ENCODE peak calls at places on chromosome 13, in nine cellular contexts. P is stimulated activated naive CD8-positive, alpha-beta T cell treated with anti-CD3 and anti-CD28 coated beads, Interleukin-15, Interleukin-2, amounts not matched to agents 100 U/mL and 50 U/mL, for 24 hours; X is activated naive CD4-positive, alpha-beta T cell; L is stimulated activated CD8-positive, alpha-beta memory T cell treated with anti-CD3 and anti-CD28 coated beads, Interleukin-15, amount 100 ng/mL, for 24 hours; H is IMR-90; J is SK-N-SH; T is NCI-H146; E is myocyte; Q is prostate gland. S is an unnamed sample.

GRCh38 chr13:25301347-25302113 is at the start of gene NUP58:
- DNase-seq in P (peak; percentile 94), X (peak; percentile 82), L (peak; percentile 88), H (peak; percentile 95), J (peak; percentile 92), T (peak; percentile 93), E (peak; percentile 95), Q (peak; percentile 94), S (no peak)

GRCh38 chr13:28339419-28339818 is 155.5 kb downstream of the FLT1 start:
- DNase-seq in P (no peak), X (no peak), L (no peak), H (peak; percentile 85), J (no peak), T (no peak), E (no peak), Q (no peak), S (no peak)

GRCh38 chr13:51797664-51798488 is 6.1 kb downstream of the DHRS12 start:
- DNase-seq in P (peak; percentile 57), X (no peak), L (no peak), H (peak; percentile 69), J (peak; percentile 76), T (peak; percentile 90), E (peak; percentile 46), Q (peak; percentile 75), S (peak; percentile 46)

GRCh38 chr13:31452525-31452924 is 252.8 kb downstream of the B3GLCT start:
- DNase-seq in P (no peak), X (no peak), L (no peak), H (no peak), J (no peak), T (no peak), E (no peak), Q (no peak), S (no peak)

GRCh38 chr13:102402292-102402691 is 444 bp upstream of the FGF14 start:
- DNase-seq in P (peak; percentile 46), X (no peak), L (no peak), H (peak; percentile 39), J (peak; percentile 88), T (peak; percentile 82), E (peak; percentile 3), Q (no peak), S (peak; percentile 51)

GRCh38 chr13:66617786-66618185 is 612.4 kb downstream of the PCDH9 start:
- DNase-seq in P (no peak), X (no peak), L (no peak), H (no peak), J (no peak), T (no peak), E (no peak), Q (no peak), S (no peak)

GRCh38 chr13:86792153-86792651 is 879.0 kb upstream of the SLITRK5 start:
- DNase-seq in P (no peak), X (no peak), L (no peak), H (no peak), J (peak; percentile 5), T (no peak), E (no peak), Q (no peak), S (no peak)

GRCh38 chr13:98171806-98172569 is 5.1 kb downstream of the RNF113B start:
- DNase-seq in P (no peak), X (no peak), L (no peak), H (peak; percentile 32), J (peak; percentile 79), T (peak; percentile 40), E (peak; percentile 43), Q (no peak), S (no peak)

GRCh38 chr13:100537951-100538462 is 50.6 kb downstream of the GGACT start:
- DNase-seq in P (no peak), X (no peak), L (no peak), H (no peak), J (no peak), T (no peak), E (no peak), Q (no peak), S (no peak)

GRCh38 chr13:19153782-19154450 is 27.7 kb downstream of the TUBA3C start:
- DNase-seq in P (peak; percentile 19), X (no peak), L (no peak), H (no peak), J (peak; percentile 50), T (peak; percentile 5), E (no peak), Q (no peak), S (no peak)

GRCh38 chr13:72585254-72585653 is 142.2 kb downstream of the MZT1 start:
- DNase-seq in P (no peak), X (no peak), L (no peak), H (no peak), J (no peak), T (no peak), E (no peak), Q (no peak), S (no peak)

GRCh38 chr13:52892925-52893324 is 44.5 kb upstream of the PCDH8 start:
- DNase-seq in P (no peak), X (no peak), L (no peak), H (no peak), J (no peak), T (no peak), E (no peak), Q (no peak), S (no peak)

GRCh38 chr13:32887617-32888016 is 128.6 kb upstream of the KL start:
- DNase-seq in P (no peak), X (no peak), L (no peak), H (no peak), J (no peak), T (no peak), E (no peak), Q (no peak), S (no peak)

GRCh38 chr13:111915104-111915551 is 151.8 kb upstream of the SOX1 start:
- DNase-seq in P (no peak), X (no peak), L (no peak), H (no peak), J (no peak), T (no peak), E (no peak), Q (no peak), S (no peak)

GRCh38 chr13:102799544-102800144 is 725 bp downstream of the BIVM start:
- DNase-seq in P (peak; percentile 22), X (no peak), L (no peak), H (peak; percentile 5), J (peak; percentile 75), T (peak; percentile 69), E (no peak), Q (peak; percentile 8), S (no peak)

GRCh38 chr13:101514695-101515275 is 62.3 kb downstream of the ITGBL1 start:
- DNase-seq in P (peak; percentile 7), X (no peak), L (no peak), H (peak; percentile 68), J (peak; percentile 17), T (peak; percentile 76), E (peak; percentile 74), Q (no peak), S (no peak)

S was measured in D721Med.